ENCODE peak calls at places on chromosomes 7 and 10, in six cellular contexts. R, D, A, N, L and X are unnamed samples.

GRCh38 chr10:79385392-79385795 is 38.1 kb downstream of the PPIF start:
- DNase-seq in R (no peak), D (no peak), A (no peak), N (no peak), L (no peak), X (no peak)

GRCh38 chr10:73493781-73494180 is 2.0 kb downstream of the PPP3CB start:
- DNase-seq in R (no peak), D (peak; percentile 81), A (no peak), N (no peak), L (no peak), X (no peak)

GRCh38 chr7:96084880-96085551 is 236.9 kb downstream of the SLC25A13 start:
- DNase-seq in R (no peak), D (peak; percentile 80), A (no peak), N (peak; percentile 72), L (no peak), X (no peak)

GRCh38 chr7:47427046-47427643 is 154.8 kb downstream of the TNS3 start:
- DNase-seq in R (no peak), D (no peak), A (no peak), N (peak; percentile 11), L (no peak), X (no peak)

GRCh38 chr7:86123476-86123875 is 520.2 kb upstream of the GRM3 start:
- DNase-seq in R (no peak), D (no peak), A (no peak), N (no peak), L (no peak), X (no peak)

GRCh38 chr7:108463613-108464012 is 7.4 kb upstream of the NRCAM start:
- DNase-seq in R (no peak), D (no peak), A (no peak), N (no peak), L (no peak), X (peak; percentile 19)

GRCh38 chr7:1302936-1303335 is 70.3 kb downstream of the UNCX start:
- DNase-seq in R (no peak), D (no peak), A (no peak), N (no peak), L (no peak), X (no peak)

GRCh38 chr10:75398630-75399460 is 2.7 kb downstream of the ZNF503 start:
- DNase-seq in R (peak; percentile 48), D (peak; percentile 41), A (no peak), N (peak; percentile 51), L (peak; percentile 36), X (no peak)

GRCh38 chr7:30660331-30661255 is 21.7 kb downstream of the CRHR2 start:
- DNase-seq in R (no peak), D (no peak), A (no peak), N (no peak), L (no peak), X (no peak)

GRCh38 chr10:52283174-52283573 is 30.9 kb upstream of the DKK1 start:
- DNase-seq in R (no peak), D (peak; percentile 76), A (no peak), N (peak; percentile 18), L (no peak), X (no peak)

GRCh38 chr10:114868801-114869200 is 47.2 kb downstream of the FHIP2A start:
- DNase-seq in R (no peak), D (peak; percentile 75), A (no peak), N (no peak), L (no peak), X (no peak)

GRCh38 chr7:151179946-151180345 is 7.1 kb downstream of the ASB10 start:
- DNase-seq in R (no peak), D (no peak), A (no peak), N (no peak), L (no peak), X (no peak)

GRCh38 chr10:77313066-77313750 is 324.4 kb downstream of the KCNMA1 start:
- DNase-seq in R (no peak), D (peak; percentile 64), A (no peak), N (no peak), L (no peak), X (no peak)

GRCh38 chr7:96118449-96119001 is 203.4 kb downstream of the SLC25A13 start:
- DNase-seq in R (no peak), D (no peak), A (no peak), N (no peak), L (no peak), X (no peak)

GRCh38 chr10:70564901-70565351 is 37.6 kb downstream of the PRF1 start:
- DNase-seq in R (no peak), D (no peak), A (peak; percentile 63), N (no peak), L (no peak), X (peak; percentile 17)

GRCh38 chr7:73852500-73852899 is 8.5 kb upstream of the TMEM270 start:
- DNase-seq in R (no peak), D (no peak), A (no peak), N (no peak), L (no peak), X (no peak)

GRCh38 chr7:133795061-133795460 is 332.1 kb upstream of the LRGUK start:
- DNase-seq in R (no peak), D (no peak), A (no peak), N (no peak), L (no peak), X (no peak)

GRCh38 chr7:156219307-156220077 is 407.2 kb upstream of the SHH start:
- DNase-seq in R (no peak), D (no peak), A (no peak), N (no peak), L (no peak), X (no peak)

GRCh38 chr10:114654829-114655575 is 3.1 kb downstream of the ABLIM1 start:
- DNase-seq in R (no peak), D (no peak), A (no peak), N (no peak), L (no peak), X (no peak)

GRCh38 chr7:55046582-55047347 is 27.9 kb downstream of the EGFR start:
- DNase-seq in R (no peak), D (no peak), A (no peak), N (no peak), L (no peak), X (no peak)

GRCh38 chr10:86657396-86658011 is 3.2 kb downstream of the OPN4 start:
- DNase-seq in R (no peak), D (peak; percentile 57), A (no peak), N (no peak), L (no peak), X (no peak)

GRCh38 chr7:25424113-25424512 is 195.8 kb upstream of the NPVF start:
- DNase-seq in R (no peak), D (no peak), A (no peak), N (no peak), L (no peak), X (no peak)

GRCh38 chr7:112001089-112001826 is 204.9 kb downstream of the DOCK4 start:
- DNase-seq in R (no peak), D (peak; percentile 97), A (no peak), N (peak; percentile 32), L (no peak), X (no peak)

GRCh38 chr7:157462840-157463239 is 126.0 kb downstream of the DNAJB6 start:
- DNase-seq in R (no peak), D (no peak), A (no peak), N (no peak), L (no peak), X (peak; percentile 39)

GRCh38 chr7:128914566-128915151 is 4.2 kb upstream of the KCP start:
- DNase-seq in R (no peak), D (no peak), A (no peak), N (no peak), L (no peak), X (no peak)

GRCh38 chr10:93954299-93954698 is 39.4 kb upstream of the PLCE1 start:
- DNase-seq in R (no peak), D (peak; percentile 32), A (no peak), N (no peak), L (no peak), X (no peak)

GRCh38 chr7:20403356-20403755 is 72.7 kb downstream of the ITGB8 start:
- DNase-seq in R (no peak), D (peak; percentile 21), A (no peak), N (no peak), L (peak; percentile 27), X (no peak)

GRCh38 chr7:569071-569855 is 49.6 kb upstream of the PDGFA start:
- DNase-seq in R (no peak), D (no peak), A (no peak), N (no peak), L (no peak), X (no peak)

GRCh38 chr7:44348851-44349781 is 23.7 kb upstream of the CAMK2B start:
- DNase-seq in R (no peak), D (no peak), A (no peak), N (no peak), L (no peak), X (no peak)

GRCh38 chr7:13035233-13035632 is 347.8 kb downstream of the ARL4A start:
- DNase-seq in R (no peak), D (no peak), A (no peak), N (no peak), L (no peak), X (no peak)

GRCh38 chr7:101308245-101309085 is 13.1 kb downstream of the IFT22 start:
- DNase-seq in R (peak; percentile 87), D (peak; percentile 41), A (no peak), N (peak; percentile 20), L (no peak), X (no peak)

GRCh38 chr10:100999742-101000601 is at the start of gene LZTS2:
- DNase-seq in R (peak; percentile 49), D (peak; percentile 26), A (no peak), N (peak; percentile 38), L (peak; percentile 44), X (no peak)

GRCh38 chr10:110642980-110643655 is 1.0 kb upstream of the RBM20 start:
- DNase-seq in R (no peak), D (no peak), A (no peak), N (no peak), L (no peak), X (no peak)

GRCh38 chr10:31936086-31936485 is 7.5 kb upstream of the ARHGAP12 start:
- DNase-seq in R (no peak), D (no peak), A (no peak), N (no peak), L (no peak), X (no peak)

GRCh38 chr10:51169111-51169510 is 94.8 kb downstream of the PRKG1 start:
- DNase-seq in R (no peak), D (no peak), A (no peak), N (no peak), L (no peak), X (no peak)
- H3K4me3 ChIP-seq in R (no peak overlapping the region), D (no peak overlapping the region), A (no peak overlapping the region), N (no peak overlapping the region), L (no peak overlapping the region), X (no peak overlapping the region)

DNA sequence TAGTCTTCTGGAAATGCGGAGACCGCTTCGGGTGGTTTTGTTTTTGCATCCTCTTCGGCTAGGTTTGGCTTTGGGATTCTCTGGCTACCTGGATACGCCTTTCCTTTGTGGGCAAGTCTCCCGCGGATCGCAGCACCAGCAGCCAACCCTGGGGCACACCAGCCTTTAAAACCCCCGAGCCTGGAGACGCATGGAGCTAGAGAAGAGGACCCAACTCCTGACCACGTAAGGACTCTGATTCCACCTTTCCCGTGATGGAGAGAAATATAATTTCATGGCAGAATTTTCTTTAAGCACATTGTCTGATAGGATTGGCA is 535.4 kb upstream of the GALNT17 start:
- DNase-seq in R (no peak), D (no peak), A (no peak), N (no peak), L (no peak), X (no peak)
- H3K4me3 ChIP-seq in R (peak overlapping the region; percentile 51), D (no peak overlapping the region), A (no peak overlapping the region), N (no peak overlapping the region), L (peak overlapping the region; percentile 62), X (no peak overlapping the region)

GRCh38 chr7:117478796-117479479 is 887 bp upstream of the CFTR start:
- DNase-seq in R (no peak), D (no peak), A (no peak), N (no peak), L (no peak), X (no peak)
- H3K4me3 ChIP-seq in R (peak overlapping the region; percentile 48), D (peak overlapping the region; percentile 28), A (no peak overlapping the region), N (peak overlapping the region; percentile 44), L (peak overlapping the region; percentile 38), X (no peak overlapping the region)

GRCh38 chr10:58436071-58436470 is 50.9 kb downstream of the TFAM start:
- DNase-seq in R (no peak), D (peak; percentile 59), A (peak; percentile 7), N (peak; percentile 12), L (no peak), X (peak; percentile 50)
- H3K4me3 ChIP-seq in R (no peak overlapping the region), D (no peak overlapping the region), A (no peak overlapping the region), N (no peak overlapping the region), L (no peak overlapping the region), X (no peak overlapping the region)